ENCODE peak calls at places on chromosomes 11 and 22, in five cellular contexts. I, Q, Z, C and R are unnamed samples.

GRCh38 chr11:27830206-27830605 is 130.0 kb upstream of the BDNF start:
- DNase-seq in I (no peak), Q (no peak), Z (no peak), C (no peak), R (no peak)

GRCh38 chr11:93623179-93623578 is 38.3 kb upstream of the CEP295 start:
- DNase-seq in I (no peak), Q (no peak), Z (peak; percentile 62), C (no peak), R (no peak)

GRCh38 chr22:30519842-30520425 is 14.4 kb upstream of the SEC14L4 start:
- DNase-seq in I (no peak), Q (no peak), Z (no peak), C (no peak), R (no peak)

GRCh38 chr22:49365910-49366309 is 461.8 kb downstream of the BRD1 start:
- DNase-seq in I (no peak), Q (no peak), Z (no peak), C (no peak), R (no peak)

GRCh38 chr11:114284021-114284420 is 12.2 kb upstream of the NNMT start:
- DNase-seq in I (no peak), Q (no peak), Z (no peak), C (no peak), R (no peak)

GRCh38 chr11:46381836-46382643 is 571 bp downstream of the MDK start:
- DNase-seq in I (no peak), Q (peak; percentile 28), Z (peak; percentile 63), C (no peak), R (no peak)

GRCh38 chr11:59216654-59217640 is 4.2 kb upstream of the MPEG1 start:
- DNase-seq in I (no peak), Q (no peak), Z (no peak), C (peak; percentile 86), R (no peak)

GRCh38 chr11:10828407-10828806 is 19.7 kb upstream of the EIF4G2 start:
- DNase-seq in I (no peak), Q (no peak), Z (no peak), C (no peak), R (no peak)

GRCh38 chr11:116070555-116070954 is 566.3 kb upstream of the CADM1 start:
- DNase-seq in I (no peak), Q (no peak), Z (no peak), C (no peak), R (no peak)

GRCh38 chr11:69539416-69540117 is 58.1 kb downstream of the LINC01488 start:
- DNase-seq in I (no peak), Q (no peak), Z (no peak), C (peak; percentile 65), R (no peak)

GRCh38 chr11:76236092-76237026 is 30.1 kb upstream of the WNT11 start:
- DNase-seq in I (peak; percentile 16), Q (peak; percentile 61), Z (peak; percentile 86), C (no peak), R (peak; percentile 90)

GRCh38 chr11:46363031-46363407 is 15.8 kb downstream of the DGKZ start:
- DNase-seq in I (no peak), Q (no peak), Z (no peak), C (no peak), R (no peak)

GRCh38 chr11:81089242-81089641 is 1644.4 kb downstream of the FAM181B start:
- DNase-seq in I (no peak), Q (no peak), Z (peak; percentile 11), C (no peak), R (no peak)

GRCh38 chr11:57905439-57905838 is 118.2 kb upstream of the OR9Q1 start:
- DNase-seq in I (no peak), Q (no peak), Z (no peak), C (no peak), R (no peak)

GRCh38 chr11:69297225-69297925 is 3.4 kb downstream of the MYEOV start:
- DNase-seq in I (peak; percentile 97), Q (peak; percentile 85), Z (no peak), C (peak; percentile 100), R (peak; percentile 97)

GRCh38 chr11:128688896-128689546 is 4.9 kb upstream of the FLI1 start:
- DNase-seq in I (no peak), Q (no peak), Z (peak; percentile 37), C (no peak), R (no peak)

GRCh38 chr22:49005557-49005956 is 822.1 kb downstream of the BRD1 start:
- DNase-seq in I (no peak), Q (no peak), Z (no peak), C (no peak), R (no peak)

GRCh38 chr22:31122532-31123291 is at the start of gene INPP5J:
- DNase-seq in I (peak; percentile 44), Q (no peak), Z (peak; percentile 80), C (no peak), R (peak; percentile 78)

GRCh38 chr11:102760355-102761035 is 19.9 kb downstream of the MMP10 start:
- DNase-seq in I (peak; percentile 41), Q (no peak), Z (no peak), C (peak; percentile 16), R (peak; percentile 18)

GRCh38 chr11:43802509-43802908 is 78.1 kb upstream of the ALKBH3 start:
- DNase-seq in I (no peak), Q (no peak), Z (peak; percentile 17), C (no peak), R (no peak)

GRCh38 chr22:50192825-50193204 is 7.1 kb downstream of the TRABD start:
- DNase-seq in I (no peak), Q (no peak), Z (no peak), C (no peak), R (no peak)

GRCh38 chr22:18024956-18025720 is 777 bp upstream of the MICAL3 start:
- DNase-seq in I (no peak), Q (no peak), Z (no peak), C (no peak), R (no peak)

GRCh38 chr22:22074634-22075381 is 92.2 kb upstream of the TOP3B start:
- DNase-seq in I (no peak), Q (no peak), Z (no peak), C (no peak), R (peak; percentile 55)

GRCh38 chr11:74397531-74398243 is 546 bp downstream of the PGM2L1 start:
- DNase-seq in I (peak; percentile 48), Q (peak; percentile 35), Z (peak; percentile 76), C (peak; percentile 45), R (peak; percentile 86)

GRCh38 chr22:46067159-46068111 is 82.9 kb upstream of the PPARA start:
- DNase-seq in I (no peak), Q (no peak), Z (no peak), C (no peak), R (no peak)

GRCh38 chr11:130163346-130164220 is 4.0 kb downstream of the ST14 start:
- DNase-seq in I (no peak), Q (peak; percentile 57), Z (no peak), C (peak; percentile 90), R (peak; percentile 19)

GRCh38 chr22:47486569-47487312 is 724.3 kb downstream of the TBC1D22A start:
- DNase-seq in I (no peak), Q (no peak), Z (peak; percentile 1), C (no peak), R (no peak)

GRCh38 chr11:22884268-22884667 is 24.0 kb upstream of the CCDC179 start:
- DNase-seq in I (no peak), Q (no peak), Z (no peak), C (no peak), R (no peak)

DNA sequence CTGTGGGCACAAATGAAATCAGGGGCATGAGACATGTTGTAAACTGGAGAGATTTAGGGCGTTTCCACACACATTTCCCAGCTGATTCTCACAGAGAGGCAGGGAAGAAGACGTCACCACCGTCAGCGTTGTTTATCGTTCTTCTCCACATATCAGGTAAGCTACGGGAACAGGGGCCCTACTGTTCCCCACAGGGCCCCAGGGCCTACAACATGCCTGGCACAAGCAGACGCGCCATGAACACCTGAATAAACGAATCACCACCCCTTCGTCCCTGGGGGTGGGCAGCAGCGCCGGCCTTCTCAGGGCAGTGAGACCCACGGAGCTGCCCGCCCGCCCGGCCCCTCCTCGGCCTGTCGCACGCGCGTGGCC is 342 bp downstream of the EFCAB6 start:
- DNase-seq in I (no peak), Q (no peak), Z (peak; percentile 30), C (no peak), R (peak; percentile 10)
- TF ChIP-seq REST in I (no peak), Q (no peak), Z (no peak), C (no peak), R (no peak)

DNA sequence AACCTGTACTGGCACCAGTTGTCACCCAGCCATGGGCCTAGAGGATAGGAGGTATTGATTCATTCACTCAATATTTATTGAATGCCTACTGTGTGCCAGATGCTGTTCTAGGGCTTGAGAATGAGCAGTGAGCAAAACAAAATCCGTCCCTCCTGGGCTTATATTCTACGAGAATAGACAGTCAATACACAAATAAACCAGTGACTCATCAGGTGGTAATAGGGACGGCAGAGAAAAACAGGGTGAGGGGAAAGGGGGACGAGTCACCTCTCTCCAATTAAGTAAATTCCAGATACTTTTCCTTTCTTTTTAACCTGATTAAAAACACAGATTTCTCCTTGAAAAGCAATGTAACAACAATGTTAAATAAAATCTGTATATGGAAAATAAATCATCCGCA is 103.5 kb downstream of the MICAL2 start:
- DNase-seq in I (no peak), Q (peak; percentile 28), Z (no peak), C (no peak), R (no peak)
- TF ChIP-seq REST in I (no peak), Q (no peak), Z (no peak), C (no peak), R (no peak)

GRCh38 chr11:35747638-35748037 is 85.1 kb downstream of the TRIM44 start:
- DNase-seq in I (no peak), Q (no peak), Z (peak; percentile 13), C (no peak), R (no peak)
- TF ChIP-seq REST in I (no peak), Q (no peak), Z (no peak), C (no peak), R (no peak)

DNA sequence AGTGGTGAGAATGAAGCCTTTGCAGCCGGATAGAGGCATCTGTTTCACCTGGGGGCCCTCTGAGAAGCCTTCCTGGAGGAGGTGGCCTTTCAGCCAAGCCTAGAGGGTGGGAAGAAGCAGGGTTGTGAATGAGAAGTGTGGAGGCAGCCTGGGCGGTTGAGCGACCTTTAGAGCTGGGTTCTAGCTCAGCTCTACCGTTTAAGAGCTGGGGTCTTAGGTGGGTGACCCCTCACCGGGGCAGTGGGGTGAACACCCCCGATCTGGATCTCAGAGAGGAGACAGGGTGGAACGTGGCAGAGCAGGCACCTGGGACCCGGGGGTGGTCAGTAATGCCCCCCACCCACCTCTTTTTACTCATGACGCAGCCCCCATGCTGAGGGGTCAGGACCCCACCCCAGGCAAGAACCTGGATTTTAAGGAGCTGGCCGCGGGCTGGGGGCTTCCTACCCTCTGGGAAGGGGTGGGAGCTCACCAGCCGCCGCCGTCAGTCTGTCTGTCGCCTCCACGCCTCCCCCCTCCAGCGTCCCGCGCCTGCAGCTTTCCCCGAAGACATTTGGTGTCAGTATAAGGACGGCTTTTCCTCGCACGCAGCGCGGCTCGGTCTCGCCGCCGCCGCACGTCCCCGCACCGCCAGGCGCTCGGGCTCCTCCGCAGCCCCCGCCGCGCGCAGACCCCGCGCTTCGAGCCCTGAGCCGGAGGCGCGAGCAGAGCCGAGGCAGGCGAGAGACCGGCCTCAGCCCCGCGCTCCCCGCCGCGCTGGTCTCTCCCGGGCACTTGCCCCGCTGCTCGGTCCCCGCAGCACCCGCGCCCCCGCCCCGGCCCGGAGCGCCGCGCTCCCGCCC is 13.4 kb upstream of the CACNA1I start:
- DNase-seq in I (no peak), Q (peak; percentile 44), Z (peak; percentile 57), C (no peak), R (peak; percentile 38)
- TF ChIP-seq REST in I (no peak), Q (no peak), Z (no peak), C (no peak), R (no peak)

GRCh38 chr11:44857490-44857889 is 93.2 kb downstream of the TP53I11 start:
- DNase-seq in I (no peak), Q (no peak), Z (no peak), C (no peak), R (no peak)
- TF ChIP-seq REST in I (no peak), Q (no peak), Z (no peak), C (no peak), R (no peak)